ENCODE peak calls at places on chromosomes 11 and 22, in nine cellular contexts. One of them, this sample, is unnamed.

GRCh38 chr11:94740975-94741707 is 27.0 kb upstream of the AMOTL1 start:
- DNase-seq in Peyer's patch: no peak
- DNase-seq in fibroblast of lung: peak
- DNase-seq in neuronal stem cell: peak
- DNase-seq in left ventricle myocardium inferior: no peak
- DNase-seq in M059J: peak
- DNase-seq in H54: peak
- DNase-seq in uterus: peak
- DNase-seq in NK-92 treated with Interleukin-12 subunit alpha and Interleukin-12 subunit beta, amount 100 ng/mL, for 24 hours: no peak
- DNase-seq in this sample: peak

GRCh38 chr22:22749167-22749758 is 104.8 kb downstream of the GGTLC2 start:
- DNase-seq in M059J: no peak
- DNase-seq in H54: no peak
- DNase-seq in NK-92 treated with Interleukin-12 subunit alpha and Interleukin-12 subunit beta, amount 100 ng/mL, for 24 hours: no peak
- DNase-seq in fibroblast of lung: no peak
- DNase-seq in neuronal stem cell: no peak
- DNase-seq in uterus: no peak
- DNase-seq in left ventricle myocardium inferior: no peak
- DNase-seq in Peyer's patch: no peak
- DNase-seq in this sample: no peak

GRCh38 chr11:10351768-10352641 is 47.1 kb downstream of the ADM start:
- DNase-seq in neuronal stem cell: peak
- DNase-seq in NK-92 treated with Interleukin-12 subunit alpha and Interleukin-12 subunit beta, amount 100 ng/mL, for 24 hours: no peak
- DNase-seq in left ventricle myocardium inferior: peak
- DNase-seq in Peyer's patch: no peak
- DNase-seq in fibroblast of lung: peak
- DNase-seq in H54: peak
- DNase-seq in uterus: peak
- DNase-seq in M059J: peak
- DNase-seq in this sample: peak

GRCh38 chr11:131658952-131659351 is 288.5 kb downstream of the NTM start:
- DNase-seq in NK-92 treated with Interleukin-12 subunit alpha and Interleukin-12 subunit beta, amount 100 ng/mL, for 24 hours: peak
- DNase-seq in M059J: peak
- DNase-seq in left ventricle myocardium inferior: no peak
- DNase-seq in Peyer's patch: no peak
- DNase-seq in fibroblast of lung: peak
- DNase-seq in uterus: no peak
- DNase-seq in H54: no peak
- DNase-seq in neuronal stem cell: no peak
- DNase-seq in this sample: no peak

GRCh38 chr22:47207846-47208554 is 445.6 kb downstream of the TBC1D22A start:
- DNase-seq in NK-92 treated with Interleukin-12 subunit alpha and Interleukin-12 subunit beta, amount 100 ng/mL, for 24 hours: no peak
- DNase-seq in uterus: no peak
- DNase-seq in neuronal stem cell: no peak
- DNase-seq in M059J: no peak
- DNase-seq in left ventricle myocardium inferior: no peak
- DNase-seq in Peyer's patch: peak
- DNase-seq in fibroblast of lung: no peak
- DNase-seq in H54: no peak
- DNase-seq in this sample: no peak

GRCh38 chr11:125975634-125976033 is 29.8 kb downstream of the VSIG10L2 start:
- DNase-seq in neuronal stem cell: no peak
- DNase-seq in fibroblast of lung: no peak
- DNase-seq in uterus: no peak
- DNase-seq in left ventricle myocardium inferior: no peak
- DNase-seq in H54: no peak
- DNase-seq in NK-92 treated with Interleukin-12 subunit alpha and Interleukin-12 subunit beta, amount 100 ng/mL, for 24 hours: no peak
- DNase-seq in M059J: no peak
- DNase-seq in Peyer's patch: no peak
- DNase-seq in this sample: no peak

GRCh38 chr11:9972917-9973504 is 309.1 kb downstream of the SWAP70 start:
- DNase-seq in H54: no peak
- DNase-seq in M059J: peak
- DNase-seq in NK-92 treated with Interleukin-12 subunit alpha and Interleukin-12 subunit beta, amount 100 ng/mL, for 24 hours: no peak
- DNase-seq in fibroblast of lung: peak
- DNase-seq in uterus: no peak
- DNase-seq in Peyer's patch: no peak
- DNase-seq in neuronal stem cell: peak
- DNase-seq in left ventricle myocardium inferior: no peak
- DNase-seq in this sample: no peak

GRCh38 chr11:12693485-12694181 is 19.4 kb downstream of the TEAD1 start:
- DNase-seq in NK-92 treated with Interleukin-12 subunit alpha and Interleukin-12 subunit beta, amount 100 ng/mL, for 24 hours: no peak
- DNase-seq in neuronal stem cell: no peak
- DNase-seq in fibroblast of lung: peak
- DNase-seq in M059J: peak
- DNase-seq in uterus: peak
- DNase-seq in Peyer's patch: peak
- DNase-seq in H54: no peak
- DNase-seq in left ventricle myocardium inferior: peak
- DNase-seq in this sample: peak